ENCODE peak calls at places on chromosomes 16 and 17, in nine cellular contexts. N, F, X, S, E, V, A, K and W are unnamed samples.

GRCh38 chr17:74960739-74961342 is 11.7 kb downstream of the HID1 start:
- DNase-seq in E (no peak), A (peak), X (no peak), V (no peak), K (peak), F (peak), S (no peak), N (peak), W (no peak)

GRCh38 chr16:71520550-71520949 is 5.7 kb upstream of the CHST4 start:
- DNase-seq in S (no peak), E (no peak), F (no peak), V (no peak), A (no peak), X (no peak), K (no peak), N (no peak), W (no peak)

GRCh38 chr16:62256406-62256805 is 220.2 kb upstream of the CDH8 start:
- DNase-seq in F (no peak), E (no peak), S (no peak), V (no peak), X (no peak), K (no peak), N (no peak), A (no peak), W (no peak)

GRCh38 chr16:28061702-28062101 is 1.8 kb downstream of the GSG1L start:
- DNase-seq in A (no peak), F (no peak), X (no peak), V (no peak), E (no peak), N (no peak), K (no peak), S (peak), W (no peak)

GRCh38 chr16:75234856-75235696 is 16.3 kb downstream of the CTRB1 start:
- DNase-seq in V (no peak), K (peak), N (no peak), F (no peak), A (no peak), E (no peak), X (no peak), S (peak), W (no peak)

GRCh38 chr16:3112058-3112880 is at the start of gene ZNF205:
- DNase-seq in V (peak), X (peak), A (no peak), E (no peak), N (peak), K (peak), S (peak), F (no peak), W (no peak)

GRCh38 chr16:23182206-23182674 is 305 bp upstream of the SCNN1G start:
- DNase-seq in N (peak), K (peak), S (peak), A (peak), E (no peak), X (peak), F (peak), V (peak), W (peak)

GRCh38 chr17:17350491-17351355 is 47.5 kb downstream of the NT5M start:
- DNase-seq in E (no peak), A (no peak), F (no peak), N (no peak), S (peak), V (no peak), X (no peak), K (peak), W (no peak)

GRCh38 chr17:33874617-33875060 is 380.4 kb upstream of the CCL2 start:
- DNase-seq in N (peak), E (no peak), K (no peak), A (no peak), X (no peak), F (no peak), S (no peak), V (no peak), W (no peak)

GRCh38 chr17:27408891-27409290 is 47.4 kb upstream of the KSR1 start:
- DNase-seq in F (no peak), S (no peak), A (no peak), K (no peak), V (no peak), E (no peak), X (no peak), N (no peak), W (no peak)

GRCh38 chr17:42608692-42609181 is 437 bp downstream of the RETREG3 start:
- DNase-seq in S (no peak), V (no peak), A (no peak), E (no peak), K (no peak), F (no peak), N (no peak), X (no peak), W (no peak)

GRCh38 chr17:36825113-36825955 is 111.9 kb upstream of the LHX1 start:
- DNase-seq in S (peak), N (no peak), F (no peak), E (no peak), V (no peak), K (peak), X (no peak), A (no peak), W (no peak)

GRCh38 chr16:14456793-14457481 is 173.1 kb downstream of the PARN start:
- DNase-seq in K (no peak), N (no peak), E (no peak), V (no peak), F (no peak), X (no peak), S (no peak), A (no peak), W (no peak)

GRCh38 chr17:29162909-29163341 is 17.3 kb downstream of the MYO18A start:
- DNase-seq in K (no peak), N (peak), V (no peak), F (no peak), E (no peak), S (peak), X (no peak), A (no peak), W (no peak)

GRCh38 chr17:50480854-50481490 is 2.3 kb downstream of the RSAD1 start:
- DNase-seq in X (no peak), E (no peak), V (no peak), S (no peak), F (no peak), A (no peak), K (no peak), N (no peak), W (no peak)

GRCh38 chr17:62995377-62995885 is 29.4 kb downstream of the TANC2 start:
- DNase-seq in K (no peak), E (peak), A (no peak), S (no peak), V (no peak), N (peak), F (peak), X (no peak), W (no peak)

GRCh38 chr16:1960665-1961630 is 1.6 kb downstream of the NDUFB10 start:
- DNase-seq in S (peak), V (no peak), N (no peak), E (no peak), K (no peak), F (peak), X (no peak), A (no peak), W (no peak)

GRCh38 chr16:9827062-9827752 is 355.0 kb downstream of the GRIN2A start:
- DNase-seq in N (no peak), S (no peak), F (no peak), K (no peak), V (no peak), E (no peak), X (no peak), A (no peak), W (no peak)

DNA sequence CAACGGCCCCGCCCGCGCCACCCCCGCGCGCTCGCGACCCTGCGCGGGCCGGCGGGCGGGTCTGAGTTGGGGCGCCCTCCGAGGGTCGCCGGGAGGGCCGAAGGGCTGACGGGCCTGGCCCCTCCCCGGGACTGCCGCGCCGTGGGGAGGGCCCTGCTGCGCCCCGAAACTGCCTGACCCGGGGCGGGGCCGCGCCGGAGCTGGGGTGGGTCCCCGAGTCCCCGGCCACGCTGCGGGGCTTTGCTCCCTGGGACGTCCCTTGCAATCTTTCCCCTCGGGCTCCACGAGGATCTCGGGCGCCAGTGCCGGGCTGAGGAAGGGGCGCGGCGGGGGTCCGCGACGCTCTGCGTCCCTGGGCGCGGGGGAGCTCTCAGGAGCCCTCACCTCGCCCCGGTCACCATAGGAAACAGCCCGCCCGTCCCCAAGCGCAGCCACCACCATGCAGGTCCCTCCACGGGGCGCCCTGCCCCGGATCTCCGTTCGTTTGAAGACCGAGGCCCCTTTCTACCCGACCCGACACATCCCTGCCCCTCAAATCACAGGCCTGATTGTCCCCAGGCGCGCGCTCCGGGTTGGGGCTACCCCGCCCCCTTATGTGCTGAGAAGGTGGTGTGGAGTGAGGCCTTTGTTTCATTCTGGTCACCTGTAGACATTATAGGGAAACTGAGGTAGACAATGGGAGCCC is 527 bp upstream of the ACTG1 start:
- DNase-seq in N (no peak), X (peak), S (peak), A (no peak), E (no peak), V (peak), K (peak), F (no peak), W (no peak)
- TF ChIP-seq POLR2AphosphoS5 in N (no peak), X (peak), S (peak), A (peak), E (no peak), V (peak), K (no peak), F (peak), W (peak)

GRCh38 chr17:80081596-80081995 is 19.8 kb upstream of the GAA start:
- DNase-seq in V (no peak), X (no peak), N (no peak), E (no peak), S (peak), K (peak), F (no peak), A (no peak), W (no peak)

GRCh38 chr17:80080081-80080480 is 21.3 kb upstream of the GAA start:
- DNase-seq in A (no peak), S (no peak), F (no peak), N (no peak), V (no peak), E (no peak), X (no peak), K (no peak), W (no peak)

GRCh38 chr17:80083136-80083661 is 18.2 kb upstream of the GAA start:
- DNase-seq in K (no peak), A (no peak), N (no peak), E (no peak), V (no peak), F (no peak), X (no peak), S (peak), W (no peak)

GRCh38 chr17:80084773-80085172 is 16.6 kb upstream of the GAA start:
- DNase-seq in X (no peak), N (no peak), E (no peak), F (no peak), A (no peak), S (no peak), V (no peak), K (peak), W (no peak)

GRCh38 chr17:80082403-80083135 is 18.8 kb upstream of the GAA start:
- DNase-seq in F (peak), K (peak), A (peak), S (peak), N (peak), V (peak), X (peak), E (peak), W (no peak)
- TF ChIP-seq POLR2AphosphoS5 in F (no peak), K (no peak), A (no peak), S (no peak), N (no peak), V (no peak), X (peak), E (no peak), W (no peak)

DNA sequence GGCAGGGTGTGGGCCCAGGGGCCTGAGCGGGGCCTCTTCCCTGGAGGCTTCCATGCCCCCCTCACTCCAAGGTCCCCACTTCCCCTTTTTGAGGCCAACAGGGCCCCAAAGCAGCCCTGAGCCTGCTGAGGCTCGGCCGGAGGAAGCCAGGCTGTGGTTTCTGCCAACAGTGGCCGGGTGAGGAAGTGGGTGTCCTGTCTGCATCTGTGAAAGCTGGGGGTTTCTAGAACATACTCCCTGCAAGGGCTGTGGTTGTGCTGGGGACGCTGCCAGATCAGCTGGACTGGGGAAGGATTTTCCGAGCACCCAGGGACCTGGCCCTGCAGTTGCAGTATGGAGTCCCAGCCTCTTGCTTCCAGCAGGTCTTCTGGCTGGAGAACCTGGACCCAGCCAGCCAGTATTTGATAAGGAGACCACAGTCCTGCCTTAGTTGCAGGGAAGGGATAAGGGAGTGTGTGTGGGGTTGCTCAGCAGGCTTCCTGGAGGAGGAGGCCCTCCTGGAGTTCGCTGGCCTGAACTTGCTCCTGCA is 15.7 kb downstream of the ADCY7 start:
- DNase-seq in V (no peak), K (peak), A (no peak), F (no peak), E (no peak), N (no peak), X (peak), S (peak), W (peak)
- TF ChIP-seq POLR2AphosphoS5 in V (peak), K (peak), A (no peak), F (no peak), E (no peak), N (no peak), X (no peak), S (peak), W (no peak)

GRCh38 chr17:58327363-58328194 is 1.0 kb downstream of the TSPOAP1 start:
- DNase-seq in N (no peak), A (no peak), V (no peak), K (no peak), F (no peak), X (no peak), S (peak), E (no peak), W (no peak)
- TF ChIP-seq POLR2AphosphoS5 in N (peak), A (no peak), V (no peak), K (no peak), F (no peak), X (no peak), S (no peak), E (no peak), W (no peak)